ENCODE peak calls at places on chromosome 18, in six cellular contexts. S is GM23338, W is sigmoid colon, J is HepG2, A is SK-N-SH, Q is upper lobe of left lung. M is an unnamed sample. For H3K36me3, the result is how much of the 10 kb centered on the place peaks cover.

GRCh38 chr18:32349728-32350395 is 120.8 kb downstream of the GAREM1 start:
- DNase-seq in S (no peak), W (peak), J (peak), A (no peak), Q (no peak), M (no peak)

GRCh38 chr18:30385684-30386083 is 656.9 kb downstream of the DSC3 start:
- DNase-seq in S (no peak), W (no peak), J (no peak), A (no peak), Q (no peak), M (no peak)

GRCh38 chr18:78717766-78718150 is 261.9 kb upstream of the SALL3 start:
- DNase-seq in S (no peak), W (peak), J (no peak), A (no peak), Q (no peak), M (peak)

GRCh38 chr18:79915161-79916127 is 36.0 kb downstream of the SLC66A2 start:
- DNase-seq in S (peak), W (no peak), J (no peak), A (peak), Q (peak), M (peak)

GRCh38 chr18:74546751-74547530 is 12.6 kb downstream of the CNDP1 start:
- DNase-seq in S (no peak), W (no peak), J (no peak), A (no peak), Q (no peak), M (no peak)

GRCh38 chr18:32770181-32770650 is 2.6 kb downstream of the KLHL14 start:
- DNase-seq in S (no peak), W (peak), J (peak), A (peak), Q (peak), M (peak)

GRCh38 chr18:79068299-79068945 is 772 bp upstream of the ATP9B start:
- DNase-seq in S (peak), W (no peak), J (no peak), A (no peak), Q (no peak), M (peak)

GRCh38 chr18:43312891-43313290 is 35.6 kb upstream of the SYT4 start:
- DNase-seq in S (no peak), W (no peak), J (no peak), A (no peak), Q (no peak), M (no peak)

GRCh38 chr18:79402977-79403722 is 7.4 kb downstream of the NFATC1 start:
- DNase-seq in S (no peak), W (peak), J (no peak), A (no peak), Q (peak), M (peak)

GRCh38 chr18:76588591-76589303 is 93.7 kb upstream of the ZNF516 start:
- DNase-seq in S (peak), W (no peak), J (no peak), A (no peak), Q (no peak), M (no peak)

GRCh38 chr18:14075196-14075595 is 57.0 kb downstream of the ZNF519 start:
- DNase-seq in S (peak), W (no peak), J (no peak), A (no peak), Q (no peak), M (no peak)

GRCh38 chr18:61876899-61877298 is 15.9 kb downstream of the RNF152 start:
- DNase-seq in S (no peak), W (no peak), J (peak), A (no peak), Q (no peak), M (no peak)

GRCh38 chr18:6327895-6328623 is 86.7 kb downstream of the L3MBTL4 start:
- DNase-seq in S (no peak), W (no peak), J (peak), A (no peak), Q (no peak), M (no peak)

GRCh38 chr18:39274535-39274934 is 1708.9 kb upstream of the CELF4 start:
- DNase-seq in S (no peak), W (no peak), J (no peak), A (no peak), Q (no peak), M (no peak)

GRCh38 chr18:10530852-10531251 is 5.0 kb downstream of the NAPG start:
- DNase-seq in S (no peak), W (no peak), J (no peak), A (no peak), Q (no peak), M (no peak)

GRCh38 chr18:57856707-57857280 is 53.7 kb upstream of the ATP8B1 start:
- DNase-seq in S (no peak), W (no peak), J (no peak), A (no peak), Q (no peak), M (no peak)

GRCh38 chr18:67730884-67731283 is 214.4 kb upstream of the DSEL start:
- DNase-seq in S (no peak), W (no peak), J (no peak), A (no peak), Q (no peak), M (no peak)

GRCh38 chr18:33282142-33282541 is 158.4 kb downstream of the CCDC178 start:
- DNase-seq in S (no peak), W (peak), J (no peak), A (no peak), Q (no peak), M (no peak)

GRCh38 chr18:45275367-45276113 is 339.7 kb upstream of the SLC14A2 start:
- DNase-seq in S (peak), W (no peak), J (peak), A (no peak), Q (no peak), M (no peak)

GRCh38 chr18:39105095-39105494 is 1539.5 kb upstream of the CELF4 start:
- DNase-seq in S (no peak), W (no peak), J (no peak), A (no peak), Q (no peak), M (no peak)

GRCh38 chr18:26516964-26517363 is 31.4 kb downstream of the KCTD1 start:
- DNase-seq in S (no peak), W (no peak), J (no peak), A (no peak), Q (no peak), M (no peak)

GRCh38 chr18:40485318-40485717 is 1469.7 kb upstream of the PIK3C3 start:
- DNase-seq in S (no peak), W (no peak), J (no peak), A (no peak), Q (no peak), M (no peak)

GRCh38 chr18:39564716-39565115 is 1999.1 kb upstream of the CELF4 start:
- DNase-seq in S (no peak), W (no peak), J (no peak), A (no peak), Q (no peak), M (no peak)

GRCh38 chr18:35479911-35480586 is 17.7 kb downstream of the INO80C start:
- DNase-seq in S (no peak), W (no peak), J (no peak), A (no peak), Q (no peak), M (no peak)

GRCh38 chr18:77251730-77252050 is 2.0 kb downstream of the GALR1 start:
- DNase-seq in S (peak), W (no peak), J (no peak), A (no peak), Q (no peak), M (no peak)

GRCh38 chr18:79397830-79398761 is 2.4 kb downstream of the NFATC1 start:
- DNase-seq in S (no peak), W (peak), J (no peak), A (no peak), Q (peak), M (peak)

GRCh38 chr18:7066965-7067555 is 50.5 kb downstream of the LAMA1 start:
- DNase-seq in S (no peak), W (no peak), J (no peak), A (no peak), Q (no peak), M (no peak)

GRCh38 chr18:63578357-63578958 is 8.7 kb upstream of the SERPINB13 start:
- DNase-seq in S (peak), W (no peak), J (peak), A (peak), Q (no peak), M (no peak)

GRCh38 chr18:7417742-7418141 is 149.4 kb upstream of the PTPRM start:
- DNase-seq in S (no peak), W (no peak), J (no peak), A (no peak), Q (no peak), M (no peak)

GRCh38 chr18:36412778-36413177 is 115.3 kb downstream of the FHOD3 start:
- DNase-seq in S (peak), W (no peak), J (peak), A (peak), Q (no peak), M (no peak)

GRCh38 chr18:67292814-67293213 is 223.7 kb downstream of the DSEL start:
- DNase-seq in S (no peak), W (no peak), J (no peak), A (no peak), Q (no peak), M (no peak)

GRCh38 chr18:11323359-11323819 is 174.0 kb upstream of the PIEZO2 start:
- DNase-seq in S (no peak), W (no peak), J (peak), A (no peak), Q (peak), M (no peak)

GRCh38 chr18:78586596-78586995 is 393.0 kb upstream of the SALL3 start:
- DNase-seq in S (no peak), W (no peak), J (no peak), A (no peak), Q (no peak), M (no peak)

GRCh38 chr18:10403675-10404074 is 50.8 kb upstream of the APCDD1 start:
- DNase-seq in S (no peak), W (no peak), J (no peak), A (no peak), Q (peak), M (no peak)

GRCh38 chr18:44702594-44702993 is 21.9 kb downstream of the SETBP1 start:
- DNase-seq in S (no peak), W (no peak), J (no peak), A (no peak), Q (no peak), M (no peak)

GRCh38 chr18:75088021-75088506 is 120.9 kb downstream of the PTGR3 start:
- DNase-seq in S (no peak), W (no peak), J (no peak), A (no peak), Q (no peak), M (no peak)

GRCh38 chr18:41266616-41267015 is 688.4 kb upstream of the PIK3C3 start:
- DNase-seq in S (no peak), W (no peak), J (no peak), A (no peak), Q (no peak), M (no peak)

GRCh38 chr18:73766915-73767314 is 380.7 kb downstream of the FBXO15 start:
- DNase-seq in S (no peak), W (no peak), J (no peak), A (no peak), Q (no peak), M (no peak)

GRCh38 chr18:30406728-30407127 is 635.8 kb downstream of the DSC3 start:
- DNase-seq in S (no peak), W (no peak), J (no peak), A (no peak), Q (no peak), M (no peak)

GRCh38 chr18:48419268-48420022 is 10.3 kb upstream of the ZBTB7C start:
- DNase-seq in S (peak), W (no peak), J (peak), A (no peak), Q (no peak), M (no peak)
- TF ChIP-seq CTCF in S (peak), W (no peak), J (peak), A (no peak), Q (no peak), M (no peak)

DNA sequence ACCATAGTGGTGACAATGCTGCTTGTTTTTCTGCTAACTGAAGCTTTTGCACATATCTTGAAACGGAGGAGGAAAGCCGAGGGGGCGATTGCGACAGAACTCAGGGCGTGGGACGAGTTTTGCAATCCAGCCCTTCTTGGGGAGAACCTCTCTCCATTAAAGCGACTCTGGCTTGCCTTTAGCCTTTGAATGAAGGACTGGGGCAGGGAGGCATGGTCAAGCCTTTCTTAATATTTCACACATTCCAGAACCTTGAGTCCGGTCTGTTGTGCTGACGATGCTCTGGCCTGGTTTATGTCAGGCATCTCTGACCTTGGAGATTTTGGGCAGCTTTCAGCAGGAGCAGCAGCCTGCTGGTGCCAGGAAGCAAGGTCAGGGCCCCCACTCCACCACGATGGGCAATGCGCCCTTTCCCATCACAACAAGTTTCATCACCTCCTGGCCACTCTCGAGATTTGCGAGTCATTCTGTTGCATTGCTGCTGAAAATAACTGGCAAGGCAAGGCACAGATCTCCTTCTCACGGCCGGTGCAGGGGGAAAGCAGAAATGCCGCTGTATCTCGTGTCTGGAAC is 10.8 kb downstream of the EMILIN2 start:
- DNase-seq in S (no peak), W (peak), J (no peak), A (no peak), Q (no peak), M (peak)
- TF ChIP-seq POLR2AphosphoS5 in S (no peak), W (peak), J (no peak), A (no peak), Q (peak), M (peak)

DNA sequence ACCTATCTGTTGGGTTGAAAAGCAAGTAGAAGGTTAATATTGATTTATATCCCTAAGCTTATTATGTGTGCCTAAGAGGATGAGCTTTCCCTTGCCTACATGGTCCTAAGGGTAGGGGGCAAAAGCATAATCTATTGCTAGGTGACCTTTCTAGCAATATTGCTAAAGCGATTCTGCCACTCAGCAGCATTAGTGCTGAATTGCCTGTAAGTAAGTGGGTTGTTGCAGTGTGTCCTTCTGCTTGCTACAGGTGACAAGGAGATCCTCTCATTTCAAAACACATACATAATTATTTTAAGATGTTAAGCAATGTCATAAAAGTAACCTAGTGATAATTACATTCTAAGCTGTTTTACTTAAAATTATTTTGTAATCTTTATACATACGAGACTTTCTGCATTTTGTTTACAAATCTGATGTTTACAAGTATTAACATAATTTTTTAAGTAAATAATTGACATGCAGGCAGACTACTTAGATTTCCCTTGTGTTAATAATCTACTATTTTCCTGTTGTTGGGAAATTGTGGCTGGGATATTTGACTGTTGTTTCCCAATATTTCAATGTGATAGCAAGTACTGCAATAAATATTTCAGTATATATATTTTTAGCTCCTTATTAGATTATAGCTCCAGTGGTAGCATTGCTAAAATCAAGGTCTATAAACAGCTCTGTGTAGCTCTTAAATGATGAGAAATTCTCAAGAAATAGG is 49.1 kb upstream of the CABYR start:
- DNase-seq in S (no peak), W (no peak), J (no peak), A (no peak), Q (no peak), M (no peak)
- H3K36me3 ChIP-seq in S (under half), W (under half), J (under half), A (under half), Q (under half), M (under half)

DNA sequence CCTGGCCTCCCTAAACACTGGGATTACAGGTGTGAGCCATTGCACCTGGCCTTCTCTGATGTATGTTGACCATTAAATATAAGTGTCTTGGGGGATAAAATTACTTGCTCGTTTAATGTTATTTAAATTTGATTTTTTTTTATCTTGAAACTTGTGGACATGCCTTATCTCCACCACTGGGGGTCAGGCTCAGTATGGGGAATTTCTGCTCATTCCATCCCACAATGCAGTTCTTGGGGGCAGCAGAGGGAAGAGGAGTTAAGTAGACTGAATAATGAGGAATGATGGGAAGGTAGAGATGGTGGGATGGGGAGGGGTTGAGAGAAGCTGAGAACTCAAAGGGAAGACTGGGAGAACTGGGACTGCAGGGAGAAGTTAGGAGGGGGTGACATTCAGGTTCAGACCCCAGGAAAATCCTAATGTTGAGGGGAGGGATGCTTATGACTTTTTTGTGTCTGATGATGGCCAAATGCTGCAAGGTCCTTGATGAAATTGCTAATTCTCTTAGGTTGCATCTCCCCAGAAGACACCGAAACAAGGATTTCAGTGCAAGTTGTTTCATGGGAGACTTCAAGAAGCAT is 174.2 kb downstream of the MIB1 start:
- DNase-seq in S (peak), W (no peak), J (peak), A (peak), Q (no peak), M (no peak)
- TF ChIP-seq CTCF in S (peak), W (peak), J (peak), A (peak), Q (peak), M (peak)

GRCh38 chr18:657998-658946 is 819 bp downstream of the TYMS start:
- DNase-seq in S (peak), W (peak), J (peak), A (peak), Q (peak), M (peak)

GRCh38 chr18:655445-655844 is 2.0 kb upstream of the TYMS start:
- DNase-seq in S (no peak), W (no peak), J (no peak), A (no peak), Q (no peak), M (no peak)

GRCh38 chr18:658947-659533 is 1.6 kb downstream of the TYMS start:
- DNase-seq in S (no peak), W (no peak), J (no peak), A (no peak), Q (no peak), M (no peak)

GRCh38 chr18:659597-659996 is 2.1 kb downstream of the TYMS start:
- DNase-seq in S (no peak), W (no peak), J (no peak), A (no peak), Q (no peak), M (no peak)

DNA sequence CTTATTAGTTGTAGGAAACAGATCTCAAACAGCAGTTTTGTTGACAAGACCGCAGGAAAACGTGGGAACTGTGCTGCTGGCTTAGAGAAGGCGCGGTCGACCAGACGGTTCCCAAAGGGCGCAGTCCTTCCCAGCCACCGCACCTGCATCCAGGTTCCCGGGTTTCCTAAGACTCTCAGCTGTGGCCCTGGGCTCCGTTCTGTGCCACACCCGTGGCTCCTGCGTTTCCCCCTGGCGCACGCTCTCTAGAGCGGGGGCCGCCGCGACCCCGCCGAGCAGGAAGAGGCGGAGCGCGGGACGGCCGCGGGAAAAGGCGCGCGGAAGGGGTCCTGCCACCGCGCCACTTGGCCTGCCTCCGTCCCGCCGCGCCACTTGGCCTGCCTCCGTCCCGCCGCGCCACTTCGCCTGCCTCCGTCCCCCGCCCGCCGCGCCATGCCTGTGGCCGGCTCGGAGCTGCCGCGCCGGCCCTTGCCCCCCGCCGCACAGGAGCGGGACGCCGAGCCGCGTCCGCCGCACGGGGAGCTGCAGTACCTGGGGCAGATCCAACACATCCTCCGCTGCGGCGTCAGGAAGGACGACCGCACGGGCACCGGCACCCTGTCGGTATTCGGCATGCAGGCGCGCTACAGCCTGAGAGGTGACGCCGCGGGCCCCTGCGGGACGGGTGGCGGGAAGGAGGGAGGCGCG is at the start of gene TYMS:
- DNase-seq in S (peak), W (no peak), J (peak), A (peak), Q (peak), M (peak)
- TF ChIP-seq POLR2AphosphoS5 in S (peak), W (no peak), J (peak), A (peak), Q (no peak), M (no peak)

GRCh38 chr18:12963069-12963468 is 15.3 kb downstream of the SEH1L start:
- DNase-seq in S (no peak), W (no peak), J (no peak), A (no peak), Q (no peak), M (no peak)

GRCh38 chr18:12960395-12960794 is 12.6 kb downstream of the SEH1L start:
- DNase-seq in S (no peak), W (no peak), J (no peak), A (no peak), Q (no peak), M (no peak)

GRCh38 chr18:12960846-12961397 is 13.1 kb downstream of the SEH1L start:
- DNase-seq in S (no peak), W (no peak), J (no peak), A (no peak), Q (no peak), M (no peak)

GRCh38 chr18:12958478-12958877 is 10.7 kb downstream of the SEH1L start:
- DNase-seq in S (no peak), W (no peak), J (no peak), A (no peak), Q (no peak), M (no peak)
- H3K36me3 ChIP-seq in S (under half), W (under half), J (under half), A (under half), Q (under half), M (half or more)

GRCh38 chr18:8507361-8507760 is 101.9 kb upstream of the RAB12 start:
- DNase-seq in S (peak), W (peak), J (peak), A (peak), Q (no peak), M (no peak)
- TF ChIP-seq CTCF in S (peak), W (peak), J (peak), A (peak), Q (no peak), M (no peak)